ENCODE peak calls at places on chromosome 17, in seven cellular contexts. Y, O, K, N, Q, R and C are unnamed samples. For H3K4me1, the result is how much of the 10 kb centered on the place peaks cover.

GRCh38 chr17:82804442-82805191 is 35.2 kb downstream of the ZNF750 start:
- DNase-seq in Y (peak), O (no peak), K (no peak), N (no peak), Q (no peak), R (no peak), C (no peak)

GRCh38 chr17:41766135-41766534 is 20.4 kb downstream of the JUP start:
- DNase-seq in Y (no peak), O (no peak), K (no peak), N (no peak), Q (no peak), R (no peak), C (no peak)

GRCh38 chr17:396788-397187 is 44.2 kb upstream of the RPH3AL start:
- DNase-seq in Y (no peak), O (no peak), K (no peak), N (no peak), Q (no peak), R (no peak), C (no peak)

GRCh38 chr17:40071720-40072480 is 9.1 kb downstream of the THRA start:
- DNase-seq in Y (no peak), O (no peak), K (no peak), N (no peak), Q (no peak), R (no peak), C (peak)

GRCh38 chr17:75774988-75775668 is 9.5 kb upstream of the UNK start:
- DNase-seq in Y (peak), O (no peak), K (no peak), N (peak), Q (no peak), R (no peak), C (peak)

GRCh38 chr17:35025541-35025940 is 38.0 kb downstream of the RFFL start:
- DNase-seq in Y (no peak), O (no peak), K (no peak), N (no peak), Q (peak), R (no peak), C (no peak)

GRCh38 chr17:29661220-29661619 is 38.5 kb upstream of the CORO6 start:
- DNase-seq in Y (no peak), O (no peak), K (no peak), N (no peak), Q (no peak), R (no peak), C (no peak)

GRCh38 chr17:16942141-16943031 is 29.5 kb downstream of the TNFRSF13B start:
- DNase-seq in Y (peak), O (no peak), K (no peak), N (no peak), Q (no peak), R (no peak), C (no peak)

GRCh38 chr17:3511841-3512511 is 36.2 kb downstream of the ASPA start:
- DNase-seq in Y (no peak), O (no peak), K (no peak), N (no peak), Q (no peak), R (no peak), C (peak)

GRCh38 chr17:17412331-17412730 is 64.5 kb upstream of the MED9 start:
- DNase-seq in Y (peak), O (no peak), K (no peak), N (no peak), Q (peak), R (no peak), C (peak)

GRCh38 chr17:35612924-35613521 is 25.9 kb downstream of the AP2B1 start:
- DNase-seq in Y (peak), O (peak), K (peak), N (peak), Q (peak), R (peak), C (peak)

GRCh38 chr17:21286771-21287702 is 2.5 kb downstream of the MAP2K3 start:
- DNase-seq in Y (no peak), O (no peak), K (peak), N (no peak), Q (peak), R (no peak), C (no peak)

GRCh38 chr17:50546701-50547034 is 306 bp upstream of the SPATA20 start:
- DNase-seq in Y (no peak), O (no peak), K (no peak), N (no peak), Q (no peak), R (no peak), C (no peak)

GRCh38 chr17:876272-876671 is 94.1 kb downstream of the MRM3 start:
- DNase-seq in Y (no peak), O (no peak), K (no peak), N (no peak), Q (no peak), R (no peak), C (no peak)

GRCh38 chr17:65163990-65164495 is 26.9 kb downstream of the RGS9 start:
- DNase-seq in Y (peak), O (peak), K (no peak), N (no peak), Q (peak), R (no peak), C (peak)

GRCh38 chr17:79801156-79802038 is 4.5 kb upstream of the CBX8 start:
- DNase-seq in Y (no peak), O (no peak), K (no peak), N (no peak), Q (peak), R (peak), C (no peak)

GRCh38 chr17:4861052-4861451 is 27.9 kb downstream of the MINK1 start:
- DNase-seq in Y (no peak), O (no peak), K (no peak), N (no peak), Q (no peak), R (no peak), C (no peak)

GRCh38 chr17:5050281-5050680 is 15.1 kb upstream of the SLC52A1 start:
- DNase-seq in Y (peak), O (no peak), K (no peak), N (no peak), Q (no peak), R (no peak), C (peak)

GRCh38 chr17:82003411-82004381 is 19.0 kb downstream of the CENPX start:
- DNase-seq in Y (peak), O (no peak), K (no peak), N (peak), Q (peak), R (no peak), C (peak)

GRCh38 chr17:336110-337021 is 16.2 kb downstream of the RPH3AL start:
- DNase-seq in Y (no peak), O (no peak), K (no peak), N (no peak), Q (no peak), R (peak), C (no peak)

GRCh38 chr17:75795820-75796607 is 11.4 kb downstream of the UNK start:
- DNase-seq in Y (no peak), O (no peak), K (no peak), N (no peak), Q (no peak), R (no peak), C (no peak)

GRCh38 chr17:13031718-13032350 is 14.0 kb upstream of the ELAC2 start:
- DNase-seq in Y (peak), O (peak), K (peak), N (peak), Q (peak), R (peak), C (peak)

GRCh38 chr17:48625502-48626201 is 506 bp downstream of the HOXB9 start:
- DNase-seq in Y (no peak), O (peak), K (peak), N (peak), Q (peak), R (peak), C (peak)

GRCh38 chr17:70499067-70499786 is 329.9 kb downstream of the KCNJ2 start:
- DNase-seq in Y (no peak), O (no peak), K (no peak), N (no peak), Q (no peak), R (peak), C (no peak)

GRCh38 chr17:67506966-67507365 is 129.9 kb downstream of the PITPNC1 start:
- DNase-seq in Y (peak), O (no peak), K (no peak), N (no peak), Q (peak), R (no peak), C (peak)

DNA sequence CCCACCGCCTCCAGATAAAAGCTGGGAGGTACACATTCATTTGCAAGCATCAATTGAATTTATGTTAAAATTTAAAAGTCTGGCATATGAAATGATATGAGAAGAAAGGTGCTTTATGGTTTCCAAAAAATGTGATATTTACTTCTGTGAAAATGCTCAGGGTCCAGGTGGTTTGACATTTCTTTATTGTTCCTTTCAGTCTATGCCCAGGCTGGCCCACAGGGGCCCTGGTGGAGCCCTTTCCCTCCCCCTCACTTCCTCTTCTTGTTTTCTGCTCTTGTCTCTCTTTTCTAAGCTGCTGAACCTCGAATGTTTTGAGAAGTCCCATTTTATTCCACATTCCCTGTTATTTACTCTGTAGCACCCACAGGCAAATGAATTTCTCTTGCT is 127.8 kb downstream of the HS3ST3B1 start:
- DNase-seq in Y (no peak), O (no peak), K (peak), N (no peak), Q (no peak), R (no peak), C (no peak)
- H3K4me1 ChIP-seq in Y (under half), O (under half), K (under half), N (under half), Q (under half), R (under half), C (under half)

GRCh38 chr17:42817866-42818265 is 6.2 kb downstream of the BECN1 start:
- DNase-seq in Y (peak), O (no peak), K (no peak), N (no peak), Q (peak), R (no peak), C (no peak)
- H3K9ac ChIP-seq in Y (no peak), O (no peak), K (no peak), N (no peak), Q (no peak), R (no peak), C (no peak)

GRCh38 chr17:46885415-46885814 is 34.0 kb downstream of the WNT9B start:
- DNase-seq in Y (no peak), O (no peak), K (no peak), N (no peak), Q (no peak), R (no peak), C (no peak)
- H3K4me1 ChIP-seq in Y (under half), O (under half), K (under half), N (under half), Q (under half), R (under half), C (under half)

GRCh38 chr17:2396192-2396567 is 4.7 kb downstream of the MNT start:
- DNase-seq in Y (no peak), O (no peak), K (no peak), N (no peak), Q (no peak), R (no peak), C (no peak)
- H3K9ac ChIP-seq in Y (peak), O (peak), K (peak), N (no peak), Q (peak), R (no peak), C (peak)

DNA sequence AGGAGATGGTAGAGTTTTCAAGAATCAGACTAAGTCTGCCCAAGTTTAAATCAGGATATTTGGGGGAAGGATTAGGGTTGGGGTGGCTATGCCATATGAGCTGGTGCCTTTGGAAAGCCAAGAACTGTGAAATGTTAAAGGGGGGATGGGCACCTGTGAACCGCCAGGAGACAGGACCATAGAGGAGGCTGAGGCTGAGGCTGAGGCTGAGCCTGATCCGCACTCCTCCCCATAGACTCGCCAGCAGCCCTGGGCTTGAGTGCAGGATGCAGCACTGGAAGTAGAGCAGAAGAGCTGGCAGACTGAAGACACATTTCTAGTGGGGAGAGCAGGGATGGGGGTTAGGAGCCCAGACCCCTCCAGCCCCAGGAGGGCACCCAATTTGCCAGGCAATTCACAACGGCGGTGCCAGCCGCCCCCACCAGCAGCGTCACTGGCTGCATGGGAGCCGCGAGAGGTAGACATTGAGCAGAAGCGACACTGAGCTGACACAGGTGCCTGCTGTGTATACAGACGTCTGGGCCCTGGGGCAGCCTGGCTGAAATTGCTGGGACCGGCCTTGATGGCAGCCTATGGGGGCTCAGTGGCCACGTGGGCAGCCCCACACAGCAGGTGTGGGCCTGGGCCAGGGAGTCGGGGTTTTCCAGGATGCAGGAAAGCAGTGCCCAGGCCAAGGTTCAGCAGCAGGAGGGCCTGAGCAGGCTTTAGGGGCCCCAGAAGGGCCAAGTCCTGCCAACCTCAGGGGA is 9.2 kb downstream of the PIMREG start:
- DNase-seq in Y (no peak), O (no peak), K (no peak), N (no peak), Q (no peak), R (no peak), C (no peak)
- H3K4me1 ChIP-seq in Y (under half), O (under half), K (under half), N (under half), Q (under half), R (under half), C (under half)

DNA sequence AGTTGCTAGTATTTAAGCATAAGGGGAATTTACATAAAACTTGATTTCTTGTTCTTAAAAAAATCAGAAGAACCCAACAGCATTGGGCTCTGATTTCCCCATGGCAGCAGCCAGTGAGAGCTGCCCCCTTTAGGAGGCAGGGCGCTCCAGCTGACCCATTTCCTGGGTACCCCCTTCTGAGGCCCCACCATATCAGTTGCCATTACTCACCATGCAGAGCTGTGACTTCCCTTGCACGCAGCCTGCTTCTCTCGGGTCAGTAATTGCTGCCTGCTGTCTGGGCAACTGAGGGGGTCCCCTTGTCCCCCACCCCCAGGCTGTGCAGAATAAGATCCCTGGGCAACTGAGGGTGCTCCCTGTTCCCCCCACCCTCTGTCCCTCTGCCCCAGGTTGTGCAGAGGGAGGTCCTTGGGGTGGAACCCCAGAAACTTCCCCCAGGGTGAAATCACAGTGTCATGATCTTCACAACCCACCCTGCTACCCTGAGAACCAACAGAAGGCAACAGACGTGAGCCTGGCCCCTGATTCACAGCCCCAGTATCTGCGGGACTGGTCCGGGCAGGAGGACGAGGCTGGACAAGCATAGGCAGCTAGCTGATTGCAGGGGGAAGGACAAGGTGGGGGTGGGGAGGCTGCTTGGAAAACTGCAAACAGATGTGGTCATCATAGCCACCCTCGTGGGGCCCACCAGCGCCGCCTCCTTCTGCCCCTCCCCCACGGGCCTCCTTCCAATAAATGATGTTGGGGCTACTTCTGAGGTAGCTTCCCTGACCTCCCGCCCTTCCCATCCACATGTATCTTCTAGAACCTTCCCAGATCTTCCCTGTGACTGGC is 12.0 kb upstream of the CDC42EP4 start:
- DNase-seq in Y (peak), O (no peak), K (no peak), N (no peak), Q (peak), R (no peak), C (peak)
- H3K9ac ChIP-seq in Y (no peak), O (no peak), K (no peak), N (no peak), Q (no peak), R (no peak), C (peak)

DNA sequence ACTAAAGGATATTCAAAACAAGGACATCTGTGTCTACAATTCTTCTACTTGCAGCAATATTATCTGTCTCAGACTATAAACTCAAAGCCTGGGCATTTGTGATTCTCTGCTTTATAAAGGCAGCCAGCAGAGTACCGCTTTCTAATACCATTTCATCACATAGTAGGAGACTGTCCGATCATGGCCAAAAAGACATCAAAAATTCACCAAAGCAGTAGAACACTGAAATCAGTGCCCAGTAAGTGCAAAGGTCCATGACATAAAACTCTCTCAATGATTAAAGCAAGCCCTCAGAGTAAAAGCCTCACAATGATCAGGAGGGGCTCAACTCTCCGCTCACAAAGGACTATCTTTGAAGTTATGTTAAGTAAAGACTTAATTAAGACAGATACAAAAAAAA is 23.0 kb downstream of the ERN1 start:
- DNase-seq in Y (no peak), O (no peak), K (no peak), N (no peak), Q (no peak), R (no peak), C (no peak)
- H3K4me1 ChIP-seq in Y (under half), O (under half), K (half or more), N (under half), Q (under half), R (under half), C (under half)